ENCODE peak calls at places on chromosomes 12 and 14, in nine cellular contexts. One of them, this sample, is unnamed.

GRCh38 chr14:77037886-77038511 is 9.5 kb upstream of the IRF2BPL start:
- DNase-seq in fibroblast of lung: peak
- DNase-seq in left ventricle myocardium inferior: no peak
- DNase-seq in ovary: peak
- DNase-seq in colonic mucosa: no peak
- DNase-seq in IMR-90: no peak
- DNase-seq in pancreas: no peak
- DNase-seq in GM23338: peak
- DNase-seq in thyroid gland: no peak
- DNase-seq in this sample: no peak

GRCh38 chr12:14473707-14474287 is 93.9 kb downstream of the PLBD1 start:
- DNase-seq in fibroblast of lung: peak
- DNase-seq in left ventricle myocardium inferior: no peak
- DNase-seq in ovary: no peak
- DNase-seq in colonic mucosa: no peak
- DNase-seq in IMR-90: peak
- DNase-seq in pancreas: no peak
- DNase-seq in GM23338: peak
- DNase-seq in thyroid gland: no peak
- DNase-seq in this sample: no peak

GRCh38 chr14:96688629-96689028 is 108.6 kb upstream of the VRK1 start:
- DNase-seq in fibroblast of lung: no peak
- DNase-seq in left ventricle myocardium inferior: no peak
- DNase-seq in ovary: no peak
- DNase-seq in colonic mucosa: no peak
- DNase-seq in IMR-90: no peak
- DNase-seq in pancreas: no peak
- DNase-seq in GM23338: peak
- DNase-seq in thyroid gland: no peak
- DNase-seq in this sample: no peak

GRCh38 chr12:69052613-69053408 is 119.8 kb upstream of the CPM start:
- DNase-seq in fibroblast of lung: peak
- DNase-seq in left ventricle myocardium inferior: no peak
- DNase-seq in ovary: no peak
- DNase-seq in colonic mucosa: no peak
- DNase-seq in IMR-90: peak
- DNase-seq in pancreas: peak
- DNase-seq in GM23338: peak
- DNase-seq in thyroid gland: no peak
- DNase-seq in this sample: no peak

GRCh38 chr14:55609681-55610080 is 29.7 kb downstream of the KTN1 start:
- DNase-seq in fibroblast of lung: peak
- DNase-seq in left ventricle myocardium inferior: no peak
- DNase-seq in ovary: no peak
- DNase-seq in colonic mucosa: no peak
- DNase-seq in IMR-90: peak
- DNase-seq in pancreas: no peak
- DNase-seq in GM23338: peak
- DNase-seq in thyroid gland: no peak
- DNase-seq in this sample: no peak

GRCh38 chr12:103771466-103771865 is 69.6 kb downstream of the NT5DC3 start:
- DNase-seq in fibroblast of lung: peak
- DNase-seq in left ventricle myocardium inferior: no peak
- DNase-seq in ovary: peak
- DNase-seq in colonic mucosa: peak
- DNase-seq in IMR-90: peak
- DNase-seq in pancreas: peak
- DNase-seq in GM23338: peak
- DNase-seq in thyroid gland: peak
- DNase-seq in this sample: peak

GRCh38 chr14:69571879-69572633 is 2.6 kb downstream of the CCDC177 start:
- DNase-seq in fibroblast of lung: peak
- DNase-seq in left ventricle myocardium inferior: no peak
- DNase-seq in ovary: peak
- DNase-seq in colonic mucosa: no peak
- DNase-seq in IMR-90: peak
- DNase-seq in pancreas: peak
- DNase-seq in GM23338: peak
- DNase-seq in thyroid gland: peak
- DNase-seq in this sample: no peak

GRCh38 chr12:89019439-89020120 is 332.7 kb downstream of the DUSP6 start:
- DNase-seq in fibroblast of lung: peak
- DNase-seq in left ventricle myocardium inferior: peak
- DNase-seq in ovary: peak
- DNase-seq in colonic mucosa: peak
- DNase-seq in IMR-90: peak
- DNase-seq in pancreas: peak
- DNase-seq in GM23338: peak
- DNase-seq in thyroid gland: peak
- DNase-seq in this sample: peak

GRCh38 chr14:103629503-103630121 is 601 bp downstream of the KLC1 start:
- DNase-seq in fibroblast of lung: peak
- DNase-seq in left ventricle myocardium inferior: peak
- DNase-seq in ovary: peak
- DNase-seq in colonic mucosa: peak
- DNase-seq in IMR-90: no peak
- DNase-seq in pancreas: peak
- DNase-seq in GM23338: peak
- DNase-seq in thyroid gland: peak
- DNase-seq in this sample: peak

GRCh38 chr12:39990122-39991101 is 115.5 kb downstream of the SLC2A13 start:
- DNase-seq in fibroblast of lung: peak
- DNase-seq in left ventricle myocardium inferior: peak
- DNase-seq in ovary: peak
- DNase-seq in colonic mucosa: peak
- DNase-seq in IMR-90: peak
- DNase-seq in pancreas: peak
- DNase-seq in GM23338: peak
- DNase-seq in thyroid gland: peak
- DNase-seq in this sample: peak

GRCh38 chr12:120402217-120402616 is 33.3 kb upstream of the MSI1 start:
- DNase-seq in fibroblast of lung: peak
- DNase-seq in left ventricle myocardium inferior: no peak
- DNase-seq in ovary: no peak
- DNase-seq in colonic mucosa: no peak
- DNase-seq in IMR-90: no peak
- DNase-seq in pancreas: no peak
- DNase-seq in GM23338: peak
- DNase-seq in thyroid gland: no peak
- DNase-seq in this sample: no peak

GRCh38 chr12:87982208-87982607 is 47.0 kb downstream of the C12orf50 start:
- DNase-seq in fibroblast of lung: peak
- DNase-seq in left ventricle myocardium inferior: no peak
- DNase-seq in ovary: no peak
- DNase-seq in colonic mucosa: no peak
- DNase-seq in IMR-90: peak
- DNase-seq in pancreas: no peak
- DNase-seq in GM23338: no peak
- DNase-seq in thyroid gland: no peak
- DNase-seq in this sample: no peak

GRCh38 chr14:99481745-99482099 is 513 bp downstream of the CCNK start:
- DNase-seq in fibroblast of lung: peak
- DNase-seq in left ventricle myocardium inferior: no peak
- DNase-seq in ovary: no peak
- DNase-seq in colonic mucosa: peak
- DNase-seq in IMR-90: peak
- DNase-seq in pancreas: no peak
- DNase-seq in GM23338: peak
- DNase-seq in thyroid gland: peak
- DNase-seq in this sample: no peak

GRCh38 chr14:99478133-99478532 is 2.5 kb downstream of the SETD3 start:
- DNase-seq in fibroblast of lung: no peak
- DNase-seq in left ventricle myocardium inferior: no peak
- DNase-seq in ovary: no peak
- DNase-seq in colonic mucosa: no peak
- DNase-seq in IMR-90: no peak
- DNase-seq in pancreas: no peak
- DNase-seq in GM23338: no peak
- DNase-seq in thyroid gland: peak
- DNase-seq in this sample: no peak

GRCh38 chr14:99479903-99480855 is 480 bp downstream of the SETD3 start:
- DNase-seq in fibroblast of lung: peak
- DNase-seq in left ventricle myocardium inferior: peak
- DNase-seq in ovary: peak
- DNase-seq in colonic mucosa: peak
- DNase-seq in IMR-90: peak
- DNase-seq in pancreas: peak
- DNase-seq in GM23338: peak
- DNase-seq in thyroid gland: peak
- DNase-seq in this sample: peak

GRCh38 chr14:99480856-99481744 is at the start of the genes CCNK and SETD3:
- DNase-seq in fibroblast of lung: peak
- DNase-seq in left ventricle myocardium inferior: peak
- DNase-seq in ovary: peak
- DNase-seq in colonic mucosa: peak
- DNase-seq in IMR-90: peak
- DNase-seq in pancreas: peak
- DNase-seq in GM23338: peak
- DNase-seq in thyroid gland: peak
- DNase-seq in this sample: peak

DNA sequence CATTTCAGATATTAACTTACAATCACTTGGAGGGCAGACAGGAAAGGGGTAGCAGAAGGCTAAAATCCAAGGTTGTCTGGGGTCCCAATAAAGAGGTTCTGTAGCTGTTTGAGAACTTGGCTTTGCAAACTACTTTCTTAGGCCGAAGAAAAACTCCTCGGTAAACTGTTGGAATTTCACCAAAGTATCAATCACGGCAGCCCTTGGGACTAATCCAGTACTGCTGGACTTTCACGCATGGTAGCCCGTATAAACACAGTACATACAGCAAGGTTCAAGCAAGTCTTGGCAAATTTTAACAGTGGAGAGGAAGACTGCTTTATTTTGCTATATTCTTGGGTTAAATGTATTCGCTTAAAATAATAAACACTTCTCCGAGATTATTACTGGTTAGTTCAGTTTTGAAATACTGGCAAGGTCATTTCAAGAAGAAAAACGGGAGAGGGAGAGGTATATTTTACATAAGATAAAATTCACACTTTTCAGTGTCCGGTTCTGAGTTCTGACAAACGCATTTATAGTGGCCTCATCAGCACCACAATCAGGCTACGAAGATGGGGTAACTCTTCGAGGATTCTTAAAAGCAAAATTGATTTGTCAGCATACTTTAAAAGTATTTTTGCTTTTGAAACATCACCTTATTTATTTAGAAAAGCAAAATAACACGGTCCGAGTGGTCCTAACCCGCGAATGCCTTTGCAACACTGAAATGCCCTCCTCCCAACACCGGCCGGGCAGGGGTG is 1.3 kb downstream of the SETD3 start:
- DNase-seq in fibroblast of lung: peak
- DNase-seq in left ventricle myocardium inferior: no peak
- DNase-seq in ovary: no peak
- DNase-seq in colonic mucosa: no peak
- DNase-seq in IMR-90: peak
- DNase-seq in pancreas: no peak
- DNase-seq in GM23338: no peak
- DNase-seq in thyroid gland: peak
- DNase-seq in this sample: no peak
- TF ChIP-seq CTCF in fibroblast of lung: no peak
- TF ChIP-seq CTCF in left ventricle myocardium inferior: no peak
- TF ChIP-seq CTCF in ovary: no peak
- TF ChIP-seq CTCF in colonic mucosa: no peak
- TF ChIP-seq CTCF in IMR-90: no peak
- TF ChIP-seq CTCF in pancreas: no peak
- TF ChIP-seq CTCF in GM23338: no peak
- TF ChIP-seq CTCF in thyroid gland: no peak
- TF ChIP-seq CTCF in this sample: no peak

GRCh38 chr14:23056956-23057756 is at the start of gene CDH24:
- DNase-seq in fibroblast of lung: peak
- DNase-seq in left ventricle myocardium inferior: peak
- DNase-seq in ovary: peak
- DNase-seq in colonic mucosa: peak
- DNase-seq in IMR-90: peak
- DNase-seq in pancreas: peak
- DNase-seq in GM23338: peak
- DNase-seq in thyroid gland: peak
- DNase-seq in this sample: peak
- H3K27ac ChIP-seq in fibroblast of lung: peak
- H3K27ac ChIP-seq in left ventricle myocardium inferior: peak
- H3K27ac ChIP-seq in ovary: peak
- H3K27ac ChIP-seq in colonic mucosa: peak
- H3K27ac ChIP-seq in IMR-90: peak
- H3K27ac ChIP-seq in pancreas: peak
- H3K27ac ChIP-seq in GM23338: peak
- H3K27ac ChIP-seq in thyroid gland: peak
- H3K27ac ChIP-seq in this sample: peak

GRCh38 chr14:106530423-106531107 is 1004.2 kb downstream of the TMEM121 start:
- DNase-seq in fibroblast of lung: no peak
- DNase-seq in left ventricle myocardium inferior: no peak
- DNase-seq in ovary: no peak
- DNase-seq in colonic mucosa: no peak
- DNase-seq in IMR-90: no peak
- DNase-seq in pancreas: no peak
- DNase-seq in GM23338: peak
- DNase-seq in thyroid gland: no peak
- DNase-seq in this sample: no peak
- TF ChIP-seq CTCF in fibroblast of lung: no peak
- TF ChIP-seq CTCF in left ventricle myocardium inferior: no peak
- TF ChIP-seq CTCF in ovary: no peak
- TF ChIP-seq CTCF in colonic mucosa: no peak
- TF ChIP-seq CTCF in IMR-90: no peak
- TF ChIP-seq CTCF in pancreas: no peak
- TF ChIP-seq CTCF in GM23338: no peak
- TF ChIP-seq CTCF in thyroid gland: no peak
- TF ChIP-seq CTCF in this sample: no peak

DNA sequence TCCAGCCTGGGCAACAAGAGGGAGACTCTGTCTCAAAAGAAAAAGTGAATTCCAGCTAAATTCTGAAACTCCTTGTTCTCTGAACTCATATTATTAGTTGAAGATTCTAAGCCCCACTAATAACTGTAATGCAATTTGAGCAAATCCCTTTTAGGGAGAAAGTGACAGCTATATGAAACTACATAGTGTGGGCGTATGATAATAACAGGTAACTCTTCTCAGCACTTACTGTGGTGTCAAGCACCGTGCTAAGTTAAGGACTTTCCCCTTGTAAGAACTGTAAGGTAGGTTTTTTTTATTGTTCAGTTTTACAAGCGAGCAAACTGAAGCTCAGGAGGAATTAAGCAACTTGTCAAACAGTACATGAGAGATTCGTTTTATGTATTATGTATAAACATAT is 5.4 kb downstream of the ANKRD13A start:
- DNase-seq in fibroblast of lung: no peak
- DNase-seq in left ventricle myocardium inferior: no peak
- DNase-seq in ovary: no peak
- DNase-seq in colonic mucosa: no peak
- DNase-seq in IMR-90: no peak
- DNase-seq in pancreas: no peak
- DNase-seq in GM23338: no peak
- DNase-seq in thyroid gland: no peak
- DNase-seq in this sample: no peak
- H3K27ac ChIP-seq in fibroblast of lung: no peak
- H3K27ac ChIP-seq in left ventricle myocardium inferior: no peak
- H3K27ac ChIP-seq in ovary: no peak
- H3K27ac ChIP-seq in colonic mucosa: peak
- H3K27ac ChIP-seq in IMR-90: no peak
- H3K27ac ChIP-seq in pancreas: no peak
- H3K27ac ChIP-seq in GM23338: no peak
- H3K27ac ChIP-seq in thyroid gland: peak
- H3K27ac ChIP-seq in this sample: no peak

GRCh38 chr14:43898709-43899108 is 608.4 kb downstream of the FSCB start:
- DNase-seq in fibroblast of lung: no peak
- DNase-seq in left ventricle myocardium inferior: no peak
- DNase-seq in ovary: no peak
- DNase-seq in colonic mucosa: no peak
- DNase-seq in IMR-90: no peak
- DNase-seq in pancreas: no peak
- DNase-seq in GM23338: peak
- DNase-seq in thyroid gland: no peak
- DNase-seq in this sample: no peak
- TF ChIP-seq CTCF in fibroblast of lung: no peak
- TF ChIP-seq CTCF in left ventricle myocardium inferior: no peak
- TF ChIP-seq CTCF in ovary: no peak
- TF ChIP-seq CTCF in colonic mucosa: no peak
- TF ChIP-seq CTCF in IMR-90: no peak
- TF ChIP-seq CTCF in pancreas: no peak
- TF ChIP-seq CTCF in GM23338: peak
- TF ChIP-seq CTCF in thyroid gland: no peak
- TF ChIP-seq CTCF in this sample: no peak

This sample was measured in tibial artery.